ENCODE peak calls at places on chromosomes 11 and 22, in four cellular contexts. M is H1, D is HCT116, U is GM12878. E is an unnamed sample.

GRCh38 chr11:65859812-65860277 is 388 bp upstream of the MUS81 start:
- DNase-seq in M (no peak), D (no peak), U (no peak), E (no peak)

GRCh38 chr11:3902441-3902840 is 47.0 kb downstream of the STIM1 start:
- DNase-seq in M (no peak), D (no peak), U (no peak), E (no peak)

GRCh38 chr11:17828311-17828751 is 93.8 kb downstream of the KCNC1 start:
- DNase-seq in M (no peak), D (no peak), U (no peak), E (no peak)

GRCh38 chr11:58927393-58928081 is 11.8 kb upstream of the GLYATL1 start:
- DNase-seq in M (peak; percentile 84), D (no peak), U (no peak), E (peak; percentile 13)

GRCh38 chr22:32270641-32271369 is 15.7 kb upstream of the SLC5A4 start:
- DNase-seq in M (no peak), D (no peak), U (no peak), E (no peak)

GRCh38 chr11:697028-697491 is 1.4 kb downstream of the TMEM80 start:
- DNase-seq in M (no peak), D (no peak), U (peak; percentile 56), E (no peak)

GRCh38 chr11:101862410-101863233 is 52.2 kb upstream of the CEP126 start:
- DNase-seq in M (no peak), D (peak; percentile 67), U (no peak), E (peak; percentile 32)

GRCh38 chr11:65532388-65533064 is 7.6 kb downstream of the SCYL1 start:
- DNase-seq in M (no peak), D (no peak), U (no peak), E (no peak)

GRCh38 chr22:48490513-48491411 is 1336.9 kb downstream of the BRD1 start:
- DNase-seq in M (no peak), D (no peak), U (no peak), E (no peak)

GRCh38 chr11:65555693-65556231 is 2.4 kb downstream of the LTBP3 start:
- DNase-seq in M (no peak), D (peak; percentile 71), U (no peak), E (no peak)

GRCh38 chr22:49725516-49725915 is 102.2 kb downstream of the BRD1 start:
- DNase-seq in M (no peak), D (no peak), U (no peak), E (no peak)

DNA sequence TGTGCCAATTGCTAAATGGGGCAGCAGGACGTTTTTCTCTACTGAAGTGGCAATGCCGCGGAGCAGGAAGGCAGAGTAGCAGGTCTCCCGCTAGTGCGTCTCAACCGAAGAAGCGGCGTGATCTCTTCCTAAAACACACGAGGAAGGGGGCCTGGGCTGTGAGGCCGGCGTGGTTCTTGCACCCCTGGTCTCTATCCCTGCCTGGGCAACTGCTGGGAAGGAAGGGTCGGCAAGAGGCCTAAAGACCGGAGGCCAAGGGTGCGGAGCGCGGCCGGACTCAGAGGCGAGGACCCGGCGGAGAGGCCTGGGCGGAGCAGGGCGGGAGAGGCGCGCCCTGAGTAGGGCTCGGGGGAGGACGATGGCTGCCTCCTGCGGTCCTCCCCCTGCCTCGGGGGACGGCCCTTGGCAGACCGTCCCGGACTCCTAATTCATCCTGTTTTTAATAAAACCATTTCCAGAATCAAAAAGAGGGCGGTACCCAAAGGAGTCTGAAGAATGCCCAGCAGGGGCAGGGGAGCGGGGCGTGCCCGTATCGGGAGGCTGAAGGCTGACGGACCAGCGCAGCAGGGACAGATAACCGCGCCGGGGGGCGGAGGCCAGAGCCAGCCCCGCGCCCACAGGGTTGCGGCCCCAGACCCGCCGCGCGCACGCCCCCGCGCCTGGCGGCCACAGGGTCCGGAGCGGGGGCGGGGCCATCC is 559 bp upstream of the APLP2 start:
- DNase-seq in M (no peak), D (peak; percentile 35), U (no peak), E (peak; percentile 23)
- TF ChIP-seq SP1 in M (no peak), D (no peak), U (no peak), E (no peak)

DNA sequence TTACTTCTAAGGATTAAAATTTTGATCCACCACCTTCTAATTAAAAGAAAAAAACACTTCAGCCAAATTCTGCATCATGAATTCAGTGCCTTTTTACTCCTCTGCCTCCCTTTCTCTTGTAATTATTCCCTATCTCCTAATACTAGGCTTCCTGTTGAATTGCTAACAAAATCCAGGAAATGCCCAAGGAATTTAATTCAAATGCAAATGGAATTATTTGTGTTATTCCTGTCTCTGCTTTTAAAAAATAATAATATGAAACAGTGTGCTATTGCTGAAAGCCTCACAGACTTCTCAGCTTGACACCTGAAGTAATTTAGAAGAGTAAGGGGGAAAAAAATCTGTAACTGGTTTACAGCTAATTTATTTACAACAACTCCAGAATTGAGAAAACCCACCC is 85.5 kb downstream of the DLG2 start:
- DNase-seq in M (no peak), D (no peak), U (no peak), E (no peak)
- TF ChIP-seq SP1 in M (no peak), D (no peak), U (no peak), E (no peak)

DNA sequence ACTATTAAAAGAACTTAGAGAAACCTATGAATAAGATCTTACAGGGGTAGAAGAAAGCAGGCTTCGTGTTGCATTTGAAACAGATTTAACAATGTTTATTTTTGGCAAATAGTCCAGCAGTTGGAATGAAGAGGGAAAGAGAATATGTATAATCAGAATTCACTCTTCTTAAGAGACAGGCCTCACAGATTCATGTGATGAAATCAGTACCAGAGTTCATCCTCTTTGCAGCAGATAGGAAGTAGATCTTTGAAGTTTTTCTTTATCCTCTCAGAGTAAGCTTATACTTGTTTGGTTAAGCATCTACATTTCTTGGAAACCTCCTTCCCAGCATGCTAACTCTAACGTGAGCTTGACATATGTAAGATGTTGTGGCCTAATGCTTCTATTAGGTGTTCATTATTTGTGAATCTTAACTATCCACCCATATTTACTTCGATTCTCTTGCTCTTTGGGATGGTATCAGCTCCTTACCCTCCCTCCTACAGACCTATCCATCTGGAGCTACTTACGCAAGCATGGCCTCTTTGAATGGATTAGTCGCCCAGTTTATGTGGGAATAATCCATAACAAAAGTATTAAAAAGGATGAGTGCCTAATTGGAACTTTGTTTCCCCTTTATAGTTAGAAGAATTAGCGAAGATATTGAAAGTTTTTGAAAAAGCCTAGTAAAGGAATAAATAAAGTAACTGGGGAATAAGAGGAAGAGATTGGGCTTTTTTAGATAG is 80.1 kb downstream of the PRMT3 start:
- DNase-seq in M (no peak), D (no peak), U (no peak), E (no peak)
- TF ChIP-seq SP1 in M (no peak), D (no peak), U (no peak), E (no peak)

DNA sequence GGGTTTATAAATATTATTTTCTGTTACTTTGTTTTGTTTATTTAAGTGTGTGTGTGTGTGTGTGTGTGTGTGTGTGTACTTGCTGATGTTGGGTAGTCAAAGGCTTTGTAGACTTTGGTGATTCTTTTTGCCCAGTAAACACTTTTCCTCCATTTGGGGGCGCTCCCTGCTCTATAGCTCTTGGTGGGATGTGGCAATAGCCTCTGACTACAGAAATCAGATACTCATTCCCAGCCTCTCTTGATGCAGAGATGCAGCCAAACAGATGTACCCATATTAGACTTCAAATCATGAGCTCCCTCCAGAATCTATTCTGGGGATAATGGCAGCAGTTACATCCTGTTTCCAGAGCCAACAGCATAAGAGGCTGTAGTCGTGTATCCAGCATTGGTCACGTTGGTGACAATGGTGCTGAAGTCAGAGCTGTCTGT is 33.4 kb upstream of the APOL5 start:
- DNase-seq in M (peak; percentile 61), D (no peak), U (no peak), E (no peak)
- TF ChIP-seq SP1 in M (no peak), D (no peak), U (no peak), E (no peak)

E was measured in HEK293T.